ENCODE peak calls at places on chromosomes 13 and 19, in eight cellular contexts. I is glomerular endothelial cell, Y is AG09319, S is NCI-H2029, T is GM12865, M is colonic mucosa, O is NCI-H1092, F is EH. V is an unnamed sample.

GRCh38 chr19:45469835-45470146 is 2.0 kb downstream of the FOSB start:
- DNase-seq in I (no peak), Y (no peak), S (peak), T (peak), M (no peak), O (peak), F (peak), V (no peak)

GRCh38 chr13:28478127-28478526 is 16.8 kb downstream of the FLT1 start:
- DNase-seq in I (no peak), Y (no peak), S (no peak), T (no peak), M (no peak), O (no peak), F (peak), V (no peak)

GRCh38 chr19:19538767-19539166 is 702 bp downstream of the CILP2 start:
- DNase-seq in I (no peak), Y (no peak), S (no peak), T (no peak), M (no peak), O (no peak), F (peak), V (no peak)

GRCh38 chr13:63088226-63088625 is 1672.6 kb upstream of the PCDH20 start:
- DNase-seq in I (no peak), Y (no peak), S (no peak), T (no peak), M (no peak), O (no peak), F (peak), V (no peak)

GRCh38 chr13:113275387-113275786 is 21.7 kb upstream of the LAMP1 start:
- DNase-seq in I (peak), Y (peak), S (no peak), T (peak), M (peak), O (peak), F (peak), V (no peak)

GRCh38 chr13:101567841-101568240 is 115.4 kb downstream of the ITGBL1 start:
- DNase-seq in I (no peak), Y (no peak), S (no peak), T (no peak), M (no peak), O (no peak), F (no peak), V (no peak)

GRCh38 chr19:2047076-2047448 is 4.0 kb downstream of the MKNK2 start:
- DNase-seq in I (no peak), Y (no peak), S (no peak), T (peak), M (no peak), O (no peak), F (no peak), V (no peak)

GRCh38 chr19:35777411-35777841 is 2.1 kb downstream of the ARHGAP33 start:
- DNase-seq in I (no peak), Y (no peak), S (no peak), T (no peak), M (no peak), O (no peak), F (no peak), V (no peak)

GRCh38 chr19:5156231-5156986 is 184.2 kb downstream of the PTPRS start:
- DNase-seq in I (no peak), Y (no peak), S (no peak), T (no peak), M (no peak), O (no peak), F (peak), V (no peak)

GRCh38 chr13:30971575-30971974 is 39.1 kb downstream of the TEX26 start:
- DNase-seq in I (no peak), Y (no peak), S (no peak), T (no peak), M (no peak), O (no peak), F (peak), V (no peak)

GRCh38 chr19:11931051-11931450 is 6.1 kb downstream of the ZNF700 start:
- DNase-seq in I (no peak), Y (no peak), S (no peak), T (no peak), M (no peak), O (no peak), F (peak), V (no peak)

GRCh38 chr19:18156841-18157464 is 4.0 kb downstream of the PIK3R2 start:
- DNase-seq in I (no peak), Y (peak), S (peak), T (no peak), M (peak), O (peak), F (peak), V (peak)

GRCh38 chr13:27924529-27925141 is 4.8 kb downstream of the PDX1 start:
- DNase-seq in I (no peak), Y (no peak), S (no peak), T (no peak), M (no peak), O (no peak), F (no peak), V (no peak)

GRCh38 chr19:1648926-1649541 is 3.4 kb downstream of the TCF3 start:
- DNase-seq in I (no peak), Y (no peak), S (no peak), T (peak), M (no peak), O (no peak), F (no peak), V (no peak)